ENCODE peak calls at places on chromosome 13, in ten cellular contexts. E, V, Y, O, R, L, P, G, H and B are unnamed samples.

GRCh38 chr13:51981355-51981754 is 29.9 kb downstream of the ATP7B start:
- DNase-seq in E (no peak), P (no peak), G (no peak), R (no peak), H (no peak), O (peak), V (no peak), L (no peak), Y (no peak), B (no peak)

GRCh38 chr13:28753208-28753892 is 34.6 kb upstream of the SLC46A3 start:
- DNase-seq in V (peak), R (peak), O (peak), P (no peak), E (no peak), L (no peak), H (peak), G (no peak), Y (no peak), B (peak)

GRCh38 chr13:34469212-34469983 is 472.7 kb upstream of the NBEA start:
- DNase-seq in E (no peak), V (peak), Y (no peak), H (no peak), L (no peak), P (no peak), O (peak), G (no peak), R (peak), B (no peak)

GRCh38 chr13:41648314-41648935 is 191.1 kb downstream of the RGCC start:
- DNase-seq in G (no peak), P (no peak), O (peak), E (no peak), H (no peak), L (no peak), R (no peak), Y (no peak), V (peak), B (no peak)

GRCh38 chr13:47038196-47038595 is 141.3 kb upstream of the HTR2A start:
- DNase-seq in P (no peak), E (no peak), L (no peak), H (no peak), O (no peak), V (no peak), Y (no peak), G (no peak), R (no peak), B (no peak)

GRCh38 chr13:35475131-35475959 is 1.1 kb downstream of the MAB21L1 start:
- DNase-seq in E (peak), G (no peak), L (no peak), Y (peak), P (no peak), O (peak), H (peak), V (no peak), R (no peak), B (peak)

GRCh38 chr13:29497137-29497654 is 98.3 kb downstream of the SLC7A1 start:
- DNase-seq in P (no peak), R (peak), E (no peak), G (no peak), H (no peak), Y (no peak), L (no peak), O (peak), V (no peak), B (no peak)

GRCh38 chr13:34719060-34719875 is 222.8 kb upstream of the NBEA start:
- DNase-seq in R (no peak), P (no peak), H (no peak), L (no peak), V (no peak), O (no peak), Y (no peak), G (no peak), E (no peak), B (no peak)

GRCh38 chr13:31476753-31477152 is 262.6 kb upstream of the RXFP2 start:
- DNase-seq in L (no peak), H (no peak), O (peak), V (no peak), P (no peak), Y (no peak), R (no peak), E (no peak), G (no peak), B (no peak)

GRCh38 chr13:70747305-70747704 is 639.1 kb upstream of the KLHL1 start:
- DNase-seq in H (no peak), P (no peak), G (no peak), O (no peak), V (no peak), Y (no peak), L (no peak), E (no peak), R (no peak), B (no peak)

GRCh38 chr13:39037410-39037879 is 444 bp downstream of the PROSER1 start:
- DNase-seq in O (no peak), P (no peak), L (no peak), G (no peak), E (no peak), H (no peak), Y (no peak), V (peak), R (no peak), B (no peak)

GRCh38 chr13:55627221-55627620 is 1513.5 kb upstream of the PRR20A start:
- DNase-seq in E (no peak), P (no peak), R (no peak), L (no peak), V (no peak), O (no peak), H (no peak), G (no peak), Y (no peak), B (no peak)

GRCh38 chr13:23753523-23753922 is 135.7 kb downstream of the MIPEP start:
- DNase-seq in E (no peak), L (no peak), V (no peak), P (no peak), O (peak), G (no peak), R (peak), H (no peak), Y (no peak), B (peak)

GRCh38 chr13:51262501-51263211 is 40.5 kb downstream of the FAM124A start:
- DNase-seq in R (no peak), V (no peak), L (no peak), G (no peak), P (no peak), Y (no peak), H (no peak), O (no peak), E (no peak), B (no peak)

GRCh38 chr13:76667551-76667950 is 218.7 kb downstream of the KCTD12 start:
- DNase-seq in E (no peak), Y (no peak), O (peak), R (peak), L (no peak), G (peak), P (no peak), V (peak), H (no peak), B (peak)
- TF ChIP-seq CTCF in E (no peak), Y (no peak), O (peak), R (peak), L (no peak), G (peak), P (no peak), V (peak), H (no peak), B (peak)

GRCh38 chr13:112668924-112669323 is 20.9 kb upstream of the ATP11A start:
- DNase-seq in P (no peak), H (no peak), L (no peak), E (no peak), V (no peak), Y (no peak), O (no peak), R (no peak), G (no peak), B (no peak)

GRCh38 chr13:112671359-112671758 is 18.5 kb upstream of the ATP11A start:
- DNase-seq in L (no peak), P (no peak), Y (no peak), G (no peak), R (no peak), E (no peak), H (no peak), V (no peak), O (no peak), B (no peak)

GRCh38 chr13:112672651-112673284 is 17.1 kb upstream of the ATP11A start:
- DNase-seq in V (no peak), G (no peak), H (no peak), R (no peak), E (no peak), Y (no peak), O (no peak), L (no peak), P (no peak), B (no peak)

GRCh38 chr13:112670864-112671263 is 19.0 kb upstream of the ATP11A start:
- DNase-seq in P (no peak), V (no peak), G (no peak), O (no peak), E (no peak), L (no peak), H (no peak), R (no peak), Y (no peak), B (no peak)

GRCh38 chr13:112670118-112670517 is 19.7 kb upstream of the ATP11A start:
- DNase-seq in G (no peak), H (no peak), L (no peak), P (no peak), Y (no peak), R (no peak), V (no peak), E (no peak), O (no peak), B (no peak)
- TF ChIP-seq CTCF in G (no peak), H (no peak), L (no peak), P (no peak), Y (no peak), R (no peak), V (no peak), E (no peak), O (no peak), B (no peak)

DNA sequence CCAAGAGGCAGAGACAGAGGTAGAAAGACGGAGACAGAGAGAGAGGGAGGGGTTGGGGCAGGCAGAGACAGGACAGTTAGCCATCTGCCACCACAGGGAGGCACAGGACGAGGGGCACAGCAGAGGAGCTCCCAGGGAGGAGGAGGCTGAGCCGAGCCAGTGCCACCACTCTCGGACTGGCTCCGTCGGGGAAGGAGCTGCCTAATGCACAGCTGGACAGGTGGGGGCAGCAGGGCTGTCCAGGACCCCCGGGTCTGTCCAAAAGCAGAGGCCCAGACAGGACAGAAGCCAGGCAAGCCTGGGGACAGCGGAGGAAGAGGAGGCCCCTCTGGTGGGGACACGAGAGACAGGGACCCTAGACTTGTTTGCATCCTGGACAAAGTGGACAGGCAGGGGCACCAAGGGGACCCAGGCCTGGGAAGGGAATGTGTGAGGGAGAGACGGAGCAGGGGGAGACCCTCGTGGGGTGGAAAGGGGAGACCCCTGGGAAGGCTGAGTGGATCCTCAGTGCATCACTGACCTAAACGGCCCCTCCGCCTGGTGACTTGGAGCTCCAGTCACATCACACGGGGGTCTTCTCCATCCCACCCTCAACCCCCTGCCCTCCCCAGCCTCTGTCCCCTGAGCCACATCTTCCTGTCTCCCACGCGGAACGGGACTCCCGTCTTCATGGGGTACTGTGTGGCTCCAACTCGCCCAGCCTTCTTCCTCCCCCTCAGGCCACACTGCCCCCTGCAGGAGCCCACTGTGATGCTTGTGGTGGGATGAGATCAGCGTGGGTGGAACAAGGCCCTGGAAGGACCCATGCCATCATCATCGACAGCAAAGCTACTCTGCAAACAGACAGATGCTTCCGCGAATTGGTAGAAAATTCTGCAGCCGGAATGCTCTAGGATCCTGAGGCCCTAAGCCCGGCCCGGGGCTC is 889 bp downstream of the F10 start:
- DNase-seq in P (no peak), L (no peak), G (no peak), E (no peak), Y (peak), V (no peak), O (no peak), R (peak), H (peak), B (no peak)
- TF ChIP-seq CTCF in P (no peak), L (no peak), G (no peak), E (no peak), Y (no peak), V (no peak), O (peak), R (no peak), H (no peak), B (peak)

GRCh38 chr13:113224486-113224885 is 15.1 kb downstream of the CUL4A start:
- DNase-seq in O (no peak), E (no peak), R (peak), H (no peak), G (no peak), V (no peak), Y (no peak), L (no peak), P (no peak), B (no peak)

GRCh38 chr13:113216165-113217056 is 7.0 kb downstream of the CUL4A start:
- DNase-seq in G (no peak), O (peak), P (peak), E (no peak), R (peak), L (no peak), V (peak), H (no peak), Y (no peak), B (peak)

GRCh38 chr13:113220141-113220598 is 10.8 kb downstream of the CUL4A start:
- DNase-seq in P (no peak), O (no peak), V (no peak), L (no peak), R (peak), G (no peak), H (peak), Y (no peak), E (no peak), B (no peak)

GRCh38 chr13:113219311-113219940 is 10.0 kb downstream of the CUL4A start:
- DNase-seq in P (no peak), O (no peak), G (no peak), R (no peak), V (no peak), E (no peak), L (no peak), H (no peak), Y (no peak), B (peak)

DNA sequence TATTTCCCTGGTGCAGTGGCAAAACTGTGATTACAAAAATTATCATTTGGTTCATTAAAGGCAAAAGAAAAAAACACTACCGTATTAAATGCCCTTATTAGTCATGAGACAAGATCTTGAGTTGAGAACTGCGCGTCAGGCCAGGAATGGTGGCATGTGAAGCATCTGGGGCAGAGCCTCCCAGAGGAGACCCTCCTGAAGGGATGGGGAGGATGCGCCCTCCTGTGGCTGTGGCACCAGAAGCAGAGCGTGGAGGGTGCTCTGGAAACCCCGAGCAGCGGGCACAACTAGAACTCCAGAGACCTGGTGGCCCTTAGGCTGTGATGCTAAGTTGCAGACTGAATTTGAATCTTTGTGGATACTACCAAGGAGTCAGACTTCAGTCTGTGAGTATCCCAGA is 11.5 kb downstream of the CUL4A start:
- DNase-seq in E (no peak), R (no peak), L (no peak), H (no peak), O (peak), G (peak), Y (no peak), V (no peak), P (no peak), B (no peak)
- TF ChIP-seq CTCF in E (no peak), R (no peak), L (no peak), H (no peak), O (peak), G (peak), Y (no peak), V (no peak), P (no peak), B (peak)

DNA sequence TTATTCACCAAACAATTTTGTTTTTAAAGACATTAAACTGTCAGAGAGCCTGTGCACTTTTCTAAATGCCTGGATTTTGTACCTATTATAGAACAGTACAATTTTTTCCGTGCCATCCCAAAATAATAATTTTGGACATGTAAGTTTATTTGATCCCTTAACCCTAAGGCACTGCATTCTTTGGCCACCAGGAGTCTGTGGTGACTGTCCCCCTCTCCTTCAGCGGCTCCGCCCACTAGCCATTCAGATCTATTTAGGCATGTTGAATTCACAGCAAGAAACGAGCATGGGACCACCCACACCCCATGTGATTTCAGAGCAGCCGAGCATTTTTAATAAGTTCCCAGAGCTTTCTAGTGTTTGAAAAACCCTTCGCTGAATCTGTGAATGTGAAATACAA is 567.5 kb downstream of the MYO16 start:
- DNase-seq in G (no peak), H (no peak), L (no peak), O (no peak), Y (peak), E (no peak), P (no peak), R (no peak), V (no peak), B (no peak)
- TF ChIP-seq CTCF in G (no peak), H (no peak), L (no peak), O (no peak), Y (peak), E (peak), P (no peak), R (peak), V (no peak), B (peak)

GRCh38 chr13:94716016-94716415 is 3.7 kb upstream of the SOX21 start:
- DNase-seq in V (no peak), H (no peak), L (no peak), R (no peak), E (no peak), O (no peak), Y (no peak), P (no peak), G (no peak), B (no peak)
- TF ChIP-seq CTCF in V (no peak), H (no peak), L (no peak), R (no peak), E (no peak), O (peak), Y (no peak), P (no peak), G (no peak), B (peak)

GRCh38 chr13:60226507-60226906 is 62.8 kb upstream of the DIAPH3 start:
- DNase-seq in P (peak), H (no peak), V (peak), R (peak), O (peak), L (no peak), Y (peak), E (no peak), G (no peak), B (peak)
- TF ChIP-seq CTCF in P (no peak), H (no peak), V (peak), R (peak), O (peak), L (no peak), Y (no peak), E (no peak), G (no peak), B (peak)

GRCh38 chr13:57633141-57633949 is 1.8 kb downstream of the PCDH17 start:
- DNase-seq in O (peak), E (peak), G (no peak), R (peak), L (no peak), Y (peak), P (peak), H (peak), V (no peak), B (no peak)
- TF ChIP-seq CTCF in O (peak), E (peak), G (no peak), R (peak), L (peak), Y (peak), P (peak), H (no peak), V (no peak), B (peak)

DNA sequence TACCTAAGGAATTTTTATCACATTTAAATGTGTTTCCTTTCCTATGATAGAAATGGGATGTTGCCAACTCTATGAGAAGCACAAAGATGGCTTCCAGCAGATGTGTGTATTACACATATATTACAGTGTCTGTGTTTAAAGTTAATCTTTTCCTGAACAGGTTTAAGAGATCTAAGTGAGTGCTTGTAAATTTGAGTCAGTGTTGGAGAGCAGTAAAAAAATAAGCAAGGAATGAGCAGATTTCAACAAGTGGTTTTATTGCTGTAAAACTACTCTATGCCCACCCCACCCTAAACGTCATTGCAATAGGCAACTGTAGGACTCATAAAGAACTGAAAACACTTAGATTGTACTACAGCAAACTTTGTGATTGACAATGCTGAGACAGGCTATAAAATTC is 248.7 kb downstream of the KLF5 start:
- DNase-seq in O (no peak), P (no peak), Y (no peak), L (no peak), G (no peak), H (no peak), E (no peak), R (no peak), V (no peak), B (no peak)
- TF ChIP-seq CTCF in O (no peak), P (no peak), Y (no peak), L (no peak), G (no peak), H (no peak), E (no peak), R (no peak), V (no peak), B (no peak)